ENCODE peak calls at places on chromosome 3, in four cellular contexts. One of them, this sample, is unnamed.

GRCh38 chr3:66444146-66444644 is 56.6 kb downstream of the LRIG1 start:
- DNase-seq in PC-9: no peak
- DNase-seq in GM23248: no peak
- DNase-seq in MM.1S: no peak
- DNase-seq in this sample: no peak

GRCh38 chr3:178880274-178880673 is 191.3 kb downstream of the ZMAT3 start:
- DNase-seq in PC-9: no peak
- DNase-seq in GM23248: no peak
- DNase-seq in MM.1S: no peak
- DNase-seq in this sample: no peak

GRCh38 chr3:51355891-51356578 is 29.1 kb upstream of the MANF start:
- DNase-seq in PC-9: peak; percentile 57
- DNase-seq in GM23248: no peak
- DNase-seq in MM.1S: no peak
- DNase-seq in this sample: peak; percentile 34

GRCh38 chr3:37987315-37987697 is 3.3 kb upstream of the VILL start:
- DNase-seq in PC-9: no peak
- DNase-seq in GM23248: no peak
- DNase-seq in MM.1S: no peak
- DNase-seq in this sample: no peak

GRCh38 chr3:66494964-66495581 is 5.7 kb downstream of the LRIG1 start:
- DNase-seq in PC-9: no peak
- DNase-seq in GM23248: no peak
- DNase-seq in MM.1S: no peak
- DNase-seq in this sample: no peak

GRCh38 chr3:7536510-7536909 is 675.6 kb downstream of the GRM7 start:
- DNase-seq in PC-9: no peak
- DNase-seq in GM23248: no peak
- DNase-seq in MM.1S: no peak
- DNase-seq in this sample: no peak

GRCh38 chr3:36212291-36212690 is 168.0 kb upstream of the STAC start:
- DNase-seq in PC-9: no peak
- DNase-seq in GM23248: peak; percentile 74
- DNase-seq in MM.1S: no peak
- DNase-seq in this sample: peak; percentile 33

GRCh38 chr3:170836491-170836890 is 33.5 kb downstream of the RPL22L1 start:
- DNase-seq in PC-9: no peak
- DNase-seq in GM23248: no peak
- DNase-seq in MM.1S: no peak
- DNase-seq in this sample: no peak

GRCh38 chr3:152941825-152942224 is 106.9 kb downstream of the P2RY1 start:
- DNase-seq in PC-9: no peak
- DNase-seq in GM23248: no peak
- DNase-seq in MM.1S: no peak
- DNase-seq in this sample: no peak

GRCh38 chr3:50448752-50449539 is 54.5 kb downstream of the CACNA2D2 start:
- DNase-seq in PC-9: no peak
- DNase-seq in GM23248: no peak
- DNase-seq in MM.1S: no peak
- DNase-seq in this sample: no peak

GRCh38 chr3:49093853-49094767 is at the start of gene QRICH1:
- DNase-seq in PC-9: peak; percentile 96
- DNase-seq in GM23248: peak; percentile 99
- DNase-seq in MM.1S: peak; percentile 99
- DNase-seq in this sample: peak; percentile 99

GRCh38 chr3:195080125-195080524 is 190.8 kb downstream of the XXYLT1 start:
- DNase-seq in PC-9: no peak
- DNase-seq in GM23248: no peak
- DNase-seq in MM.1S: no peak
- DNase-seq in this sample: no peak

GRCh38 chr3:100590114-100590839 is 19.1 kb upstream of the ADGRG7 start:
- DNase-seq in PC-9: peak; percentile 64
- DNase-seq in GM23248: peak; percentile 77
- DNase-seq in MM.1S: peak; percentile 58
- DNase-seq in this sample: peak; percentile 87

GRCh38 chr3:187920871-187921270 is 175.6 kb upstream of the BCL6 start:
- DNase-seq in PC-9: no peak
- DNase-seq in GM23248: peak; percentile 20
- DNase-seq in MM.1S: no peak
- DNase-seq in this sample: no peak

GRCh38 chr3:42394579-42395288 is 15.7 kb downstream of the LYZL4 start:
- DNase-seq in PC-9: no peak
- DNase-seq in GM23248: no peak
- DNase-seq in MM.1S: no peak
- DNase-seq in this sample: no peak

GRCh38 chr3:127234784-127235183 is 41.9 kb downstream of the PRR23E start:
- DNase-seq in PC-9: no peak
- DNase-seq in GM23248: no peak
- DNase-seq in MM.1S: no peak
- DNase-seq in this sample: no peak

GRCh38 chr3:132231633-132232032 is 85.6 kb upstream of the ACP3 start:
- DNase-seq in PC-9: peak; percentile 12
- DNase-seq in GM23248: peak; percentile 83
- DNase-seq in MM.1S: no peak
- DNase-seq in this sample: peak; percentile 57

GRCh38 chr3:190644035-190644434 is 130.2 kb downstream of the IL1RAP start:
- DNase-seq in PC-9: no peak
- DNase-seq in GM23248: no peak
- DNase-seq in MM.1S: no peak
- DNase-seq in this sample: no peak

GRCh38 chr3:195372220-195372619 is 70.6 kb downstream of the ACAP2 start:
- DNase-seq in PC-9: no peak
- DNase-seq in GM23248: no peak
- DNase-seq in MM.1S: no peak
- DNase-seq in this sample: peak; percentile 12

GRCh38 chr3:60013241-60013640 is 963.4 kb upstream of the CFAP20DC start:
- DNase-seq in PC-9: no peak
- DNase-seq in GM23248: peak; percentile 5
- DNase-seq in MM.1S: no peak
- DNase-seq in this sample: peak; percentile 31

GRCh38 chr3:43691120-43692002 is 623 bp downstream of the ABHD5 start:
- DNase-seq in PC-9: peak; percentile 84
- DNase-seq in GM23248: peak; percentile 65
- DNase-seq in MM.1S: peak; percentile 58
- DNase-seq in this sample: peak; percentile 86

GRCh38 chr3:103365467-103365866 is 930.7 kb downstream of the ZPLD1 start:
- DNase-seq in PC-9: no peak
- DNase-seq in GM23248: no peak
- DNase-seq in MM.1S: no peak
- DNase-seq in this sample: no peak

GRCh38 chr3:54970895-54971294 is 43.0 kb upstream of the LRTM1 start:
- DNase-seq in PC-9: no peak
- DNase-seq in GM23248: peak; percentile 63
- DNase-seq in MM.1S: no peak
- DNase-seq in this sample: no peak

GRCh38 chr3:110946810-110947209 is 124.8 kb upstream of the NECTIN3 start:
- DNase-seq in PC-9: no peak
- DNase-seq in GM23248: no peak
- DNase-seq in MM.1S: no peak
- DNase-seq in this sample: no peak

GRCh38 chr3:55524565-55525244 is 37.6 kb upstream of the WNT5A start:
- DNase-seq in PC-9: peak; percentile 55
- DNase-seq in GM23248: peak; percentile 83
- DNase-seq in MM.1S: no peak
- DNase-seq in this sample: peak; percentile 95

GRCh38 chr3:120559228-120560061 is 36.7 kb upstream of the NDUFB4 start:
- DNase-seq in PC-9: peak; percentile 26
- DNase-seq in GM23248: peak; percentile 89
- DNase-seq in MM.1S: no peak
- DNase-seq in this sample: peak; percentile 97

GRCh38 chr3:47803478-47804025 is 614 bp downstream of the DHX30 start:
- DNase-seq in PC-9: no peak
- DNase-seq in GM23248: peak; percentile 27
- DNase-seq in MM.1S: peak; percentile 14
- DNase-seq in this sample: no peak

GRCh38 chr3:25849641-25850040 is 59.8 kb downstream of the OXSM start:
- DNase-seq in PC-9: no peak
- DNase-seq in GM23248: peak; percentile 61
- DNase-seq in MM.1S: no peak
- DNase-seq in this sample: peak; percentile 37

GRCh38 chr3:64945171-64945684 is 257.4 kb upstream of the ADAMTS9 start:
- DNase-seq in PC-9: no peak
- DNase-seq in GM23248: no peak
- DNase-seq in MM.1S: no peak
- DNase-seq in this sample: no peak

GRCh38 chr3:186825294-186825821 is 17.2 kb upstream of the ADIPOQ start:
- DNase-seq in PC-9: no peak
- DNase-seq in GM23248: peak; percentile 83
- DNase-seq in MM.1S: no peak
- DNase-seq in this sample: no peak

GRCh38 chr3:130896101-130896500 is 2.2 kb downstream of the ATP2C1 start:
- DNase-seq in PC-9: no peak
- DNase-seq in GM23248: no peak
- DNase-seq in MM.1S: no peak
- DNase-seq in this sample: no peak

GRCh38 chr3:56303508-56303907 is 164.8 kb downstream of the ERC2 start:
- DNase-seq in PC-9: peak; percentile 4
- DNase-seq in GM23248: peak; percentile 54
- DNase-seq in MM.1S: peak; percentile 31
- DNase-seq in this sample: peak; percentile 30

GRCh38 chr3:136862611-136862951 is 573 bp downstream of the NCK1 start:
- DNase-seq in PC-9: peak; percentile 68
- DNase-seq in GM23248: peak; percentile 76
- DNase-seq in MM.1S: peak; percentile 54
- DNase-seq in this sample: peak; percentile 54

GRCh38 chr3:189025866-189026265 is 145.9 kb upstream of the TPRG1 start:
- DNase-seq in PC-9: no peak
- DNase-seq in GM23248: no peak
- DNase-seq in MM.1S: no peak
- DNase-seq in this sample: no peak

GRCh38 chr3:39414421-39414907 is 7.9 kb downstream of the RPSA start:
- DNase-seq in PC-9: no peak
- DNase-seq in GM23248: peak; percentile 29
- DNase-seq in MM.1S: no peak
- DNase-seq in this sample: no peak

GRCh38 chr3:124686028-124686670 is 44.1 kb upstream of the UMPS start:
- DNase-seq in PC-9: no peak
- DNase-seq in GM23248: peak; percentile 51
- DNase-seq in MM.1S: no peak
- DNase-seq in this sample: peak; percentile 16

GRCh38 chr3:166455724-166456123 is 618.5 kb upstream of the BCHE start:
- DNase-seq in PC-9: no peak
- DNase-seq in GM23248: no peak
- DNase-seq in MM.1S: no peak
- DNase-seq in this sample: peak; percentile 66

DNA sequence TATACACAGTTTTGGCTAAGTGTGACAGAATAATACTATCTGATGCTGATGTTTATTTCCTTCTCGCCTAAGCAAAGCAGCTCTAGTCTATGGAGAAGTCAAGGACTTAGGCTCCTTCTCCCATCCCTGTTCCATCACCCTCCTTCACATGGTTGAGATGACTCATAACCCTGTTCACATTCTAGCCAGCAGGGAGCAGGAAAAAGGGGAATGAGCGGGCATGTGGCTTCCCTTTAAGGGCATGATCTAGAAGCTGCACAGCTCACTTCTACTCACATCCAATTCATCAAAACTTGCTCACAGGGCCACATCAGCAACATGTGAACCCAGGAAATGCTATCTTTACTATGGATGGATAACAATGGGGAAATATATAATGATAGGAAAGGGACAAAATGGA is 40.9 kb downstream of the CBLB start:
- DNase-seq in PC-9: peak; percentile 14
- DNase-seq in GM23248: peak; percentile 90
- DNase-seq in MM.1S: no peak
- DNase-seq in this sample: peak; percentile 84
- H3F3A ChIP-seq in PC-9: peaks cover 8% of the 10 kb centered on the region
- H3F3A ChIP-seq in GM23248: peaks cover 73% of the 10 kb centered on the region
- H3F3A ChIP-seq in MM.1S: no peaks in the 10 kb centered on the region
- H3F3A ChIP-seq in this sample: no peaks in the 10 kb centered on the region

GRCh38 chr3:41163399-41163798 is 35.9 kb upstream of the CTNNB1 start:
- DNase-seq in PC-9: no peak
- DNase-seq in GM23248: no peak
- DNase-seq in MM.1S: no peak
- DNase-seq in this sample: no peak

GRCh38 chr3:41164776-41165175 is 34.5 kb upstream of the CTNNB1 start:
- DNase-seq in PC-9: no peak
- DNase-seq in GM23248: no peak
- DNase-seq in MM.1S: no peak
- DNase-seq in this sample: no peak

GRCh38 chr3:41162981-41163380 is 36.3 kb upstream of the CTNNB1 start:
- DNase-seq in PC-9: no peak
- DNase-seq in GM23248: no peak
- DNase-seq in MM.1S: no peak
- DNase-seq in this sample: no peak

GRCh38 chr3:41159581-41160189 is 39.6 kb upstream of the CTNNB1 start:
- DNase-seq in PC-9: no peak
- DNase-seq in GM23248: no peak
- DNase-seq in MM.1S: no peak
- DNase-seq in this sample: peak; percentile 91

DNA sequence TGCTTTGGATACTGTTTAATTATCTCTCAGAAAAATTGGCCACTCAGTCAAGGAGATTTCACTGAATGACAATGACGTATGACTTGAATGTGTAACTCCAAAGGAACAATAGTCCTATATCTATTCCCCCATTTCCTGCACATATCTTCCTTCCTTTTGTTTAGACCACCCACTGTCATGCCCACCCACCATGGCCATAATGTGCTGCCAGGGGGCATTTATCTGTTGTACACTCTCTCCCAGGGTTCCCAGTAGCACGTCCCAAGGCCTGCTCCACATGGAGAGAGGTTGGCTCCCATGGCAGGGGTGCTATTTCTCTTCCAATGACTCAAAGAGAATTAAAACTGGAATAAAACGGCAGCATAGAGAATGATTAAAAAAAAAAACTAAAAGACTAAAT is 36.8 kb upstream of the CTNNB1 start:
- DNase-seq in PC-9: no peak
- DNase-seq in GM23248: no peak
- DNase-seq in MM.1S: no peak
- DNase-seq in this sample: no peak
- H3K9me2 ChIP-seq in PC-9: no peaks in the 10 kb centered on the region
- H3K9me2 ChIP-seq in GM23248: no peaks in the 10 kb centered on the region
- H3K9me2 ChIP-seq in MM.1S: no peaks in the 10 kb centered on the region
- H3K9me2 ChIP-seq in this sample: no peaks in the 10 kb centered on the region

GRCh38 chr3:185657211-185657610 is 71.1 kb downstream of the SENP2 start:
- DNase-seq in PC-9: no peak
- DNase-seq in GM23248: no peak
- DNase-seq in MM.1S: no peak
- DNase-seq in this sample: no peak

GRCh38 chr3:185658504-185658912 is 72.4 kb downstream of the SENP2 start:
- DNase-seq in PC-9: peak; percentile 69
- DNase-seq in GM23248: peak; percentile 99
- DNase-seq in MM.1S: no peak
- DNase-seq in this sample: peak; percentile 97

GRCh38 chr3:185658943-185659342 is 72.8 kb downstream of the SENP2 start:
- DNase-seq in PC-9: no peak
- DNase-seq in GM23248: no peak
- DNase-seq in MM.1S: no peak
- DNase-seq in this sample: no peak

GRCh38 chr3:185656321-185656840 is 70.3 kb downstream of the SENP2 start:
- DNase-seq in PC-9: no peak
- DNase-seq in GM23248: peak; percentile 98
- DNase-seq in MM.1S: no peak
- DNase-seq in this sample: peak; percentile 95

GRCh38 chr3:185657691-185658503 is 71.8 kb downstream of the SENP2 start:
- DNase-seq in PC-9: no peak
- DNase-seq in GM23248: peak; percentile 25
- DNase-seq in MM.1S: no peak
- DNase-seq in this sample: no peak
- H3F3A ChIP-seq in PC-9: peaks cover 42% of the 10 kb centered on the region
- H3F3A ChIP-seq in GM23248: peaks cover 61% of the 10 kb centered on the region
- H3F3A ChIP-seq in MM.1S: no peaks in the 10 kb centered on the region
- H3F3A ChIP-seq in this sample: peaks cover 9% of the 10 kb centered on the region

GRCh38 chr3:165201964-165202363 is 5.8 kb upstream of the SLITRK3 start:
- DNase-seq in PC-9: no peak
- DNase-seq in GM23248: no peak
- DNase-seq in MM.1S: no peak
- DNase-seq in this sample: no peak
- H3K9me2 ChIP-seq in PC-9: no peaks in the 10 kb centered on the region
- H3K9me2 ChIP-seq in GM23248: no peaks in the 10 kb centered on the region
- H3K9me2 ChIP-seq in MM.1S: no peaks in the 10 kb centered on the region
- H3K9me2 ChIP-seq in this sample: no peaks in the 10 kb centered on the region